ENCODE peak calls at places on chromosomes 1 and 21, in ten cellular contexts. One of them, this sample, is unnamed.

GRCh38 chr1:109622895-109623294 is 3.3 kb downstream of the AMPD2 start:
- DNase-seq in lower lobe of right lung: no peak
- DNase-seq in cardiac muscle cell: no peak
- DNase-seq in stimulated activated naive CD8-positive, alpha-beta T cell treated with anti-CD3 and anti-CD28 coated beads, Interleukin-15, Interleukin-2, amounts not matched to agents 100 U/mL and 50 U/mL, for 24 hours: no peak
- DNase-seq in GM20000: peak
- DNase-seq in CD4-positive, alpha-beta memory T cell: no peak
- DNase-seq in ACHN: no peak
- DNase-seq in activated effector memory CD4-positive, alpha-beta T cell treated with anti-CD3 and anti-CD28 coated beads, Interleukin-2, amount 50 U/mL, for 16 hours: no peak
- DNase-seq in stimulated activated CD4-positive, alpha-beta T cell treated with anti-CD3 and anti-CD28 coated beads, TNF-alpha, amount 100 ng/mL, for 1 hour: no peak
- DNase-seq in sciatic nerve: no peak
- DNase-seq in this sample: no peak

GRCh38 chr1:114033219-114033706 is 54.0 kb downstream of the OLFML3 start:
- DNase-seq in lower lobe of right lung: no peak
- DNase-seq in cardiac muscle cell: peak
- DNase-seq in stimulated activated naive CD8-positive, alpha-beta T cell treated with anti-CD3 and anti-CD28 coated beads, Interleukin-15, Interleukin-2, amounts not matched to agents 100 U/mL and 50 U/mL, for 24 hours: peak
- DNase-seq in GM20000: peak
- DNase-seq in CD4-positive, alpha-beta memory T cell: no peak
- DNase-seq in ACHN: peak
- DNase-seq in activated effector memory CD4-positive, alpha-beta T cell treated with anti-CD3 and anti-CD28 coated beads, Interleukin-2, amount 50 U/mL, for 16 hours: no peak
- DNase-seq in stimulated activated CD4-positive, alpha-beta T cell treated with anti-CD3 and anti-CD28 coated beads, TNF-alpha, amount 100 ng/mL, for 1 hour: no peak
- DNase-seq in sciatic nerve: no peak
- DNase-seq in this sample: peak

GRCh38 chr1:245589221-245589620 is 434.4 kb downstream of the KIF26B start:
- DNase-seq in lower lobe of right lung: no peak
- DNase-seq in cardiac muscle cell: no peak
- DNase-seq in stimulated activated naive CD8-positive, alpha-beta T cell treated with anti-CD3 and anti-CD28 coated beads, Interleukin-15, Interleukin-2, amounts not matched to agents 100 U/mL and 50 U/mL, for 24 hours: no peak
- DNase-seq in GM20000: no peak
- DNase-seq in CD4-positive, alpha-beta memory T cell: no peak
- DNase-seq in ACHN: no peak
- DNase-seq in activated effector memory CD4-positive, alpha-beta T cell treated with anti-CD3 and anti-CD28 coated beads, Interleukin-2, amount 50 U/mL, for 16 hours: no peak
- DNase-seq in stimulated activated CD4-positive, alpha-beta T cell treated with anti-CD3 and anti-CD28 coated beads, TNF-alpha, amount 100 ng/mL, for 1 hour: no peak
- DNase-seq in sciatic nerve: no peak
- DNase-seq in this sample: no peak

GRCh38 chr1:96418969-96419368 is 302.6 kb upstream of the PTBP2 start:
- DNase-seq in lower lobe of right lung: no peak
- DNase-seq in cardiac muscle cell: no peak
- DNase-seq in stimulated activated naive CD8-positive, alpha-beta T cell treated with anti-CD3 and anti-CD28 coated beads, Interleukin-15, Interleukin-2, amounts not matched to agents 100 U/mL and 50 U/mL, for 24 hours: no peak
- DNase-seq in GM20000: no peak
- DNase-seq in CD4-positive, alpha-beta memory T cell: no peak
- DNase-seq in ACHN: no peak
- DNase-seq in activated effector memory CD4-positive, alpha-beta T cell treated with anti-CD3 and anti-CD28 coated beads, Interleukin-2, amount 50 U/mL, for 16 hours: no peak
- DNase-seq in stimulated activated CD4-positive, alpha-beta T cell treated with anti-CD3 and anti-CD28 coated beads, TNF-alpha, amount 100 ng/mL, for 1 hour: no peak
- DNase-seq in sciatic nerve: no peak
- DNase-seq in this sample: no peak

GRCh38 chr21:30164796-30165195 is 1.8 kb downstream of the CLDN17 start:
- DNase-seq in lower lobe of right lung: no peak
- DNase-seq in cardiac muscle cell: no peak
- DNase-seq in stimulated activated naive CD8-positive, alpha-beta T cell treated with anti-CD3 and anti-CD28 coated beads, Interleukin-15, Interleukin-2, amounts not matched to agents 100 U/mL and 50 U/mL, for 24 hours: no peak
- DNase-seq in GM20000: no peak
- DNase-seq in CD4-positive, alpha-beta memory T cell: no peak
- DNase-seq in ACHN: no peak
- DNase-seq in activated effector memory CD4-positive, alpha-beta T cell treated with anti-CD3 and anti-CD28 coated beads, Interleukin-2, amount 50 U/mL, for 16 hours: no peak
- DNase-seq in stimulated activated CD4-positive, alpha-beta T cell treated with anti-CD3 and anti-CD28 coated beads, TNF-alpha, amount 100 ng/mL, for 1 hour: no peak
- DNase-seq in sciatic nerve: no peak
- DNase-seq in this sample: no peak

GRCh38 chr21:29306920-29307319 is 8.2 kb downstream of the BACH1 start:
- DNase-seq in lower lobe of right lung: no peak
- DNase-seq in cardiac muscle cell: no peak
- DNase-seq in stimulated activated naive CD8-positive, alpha-beta T cell treated with anti-CD3 and anti-CD28 coated beads, Interleukin-15, Interleukin-2, amounts not matched to agents 100 U/mL and 50 U/mL, for 24 hours: no peak
- DNase-seq in GM20000: no peak
- DNase-seq in CD4-positive, alpha-beta memory T cell: no peak
- DNase-seq in ACHN: no peak
- DNase-seq in activated effector memory CD4-positive, alpha-beta T cell treated with anti-CD3 and anti-CD28 coated beads, Interleukin-2, amount 50 U/mL, for 16 hours: no peak
- DNase-seq in stimulated activated CD4-positive, alpha-beta T cell treated with anti-CD3 and anti-CD28 coated beads, TNF-alpha, amount 100 ng/mL, for 1 hour: no peak
- DNase-seq in sciatic nerve: no peak
- DNase-seq in this sample: no peak

GRCh38 chr1:74731399-74732052 is 1.3 kb downstream of the CRYZ start:
- DNase-seq in lower lobe of right lung: no peak
- DNase-seq in cardiac muscle cell: no peak
- DNase-seq in stimulated activated naive CD8-positive, alpha-beta T cell treated with anti-CD3 and anti-CD28 coated beads, Interleukin-15, Interleukin-2, amounts not matched to agents 100 U/mL and 50 U/mL, for 24 hours: no peak
- DNase-seq in GM20000: peak
- DNase-seq in CD4-positive, alpha-beta memory T cell: no peak
- DNase-seq in ACHN: peak
- DNase-seq in activated effector memory CD4-positive, alpha-beta T cell treated with anti-CD3 and anti-CD28 coated beads, Interleukin-2, amount 50 U/mL, for 16 hours: no peak
- DNase-seq in stimulated activated CD4-positive, alpha-beta T cell treated with anti-CD3 and anti-CD28 coated beads, TNF-alpha, amount 100 ng/mL, for 1 hour: no peak
- DNase-seq in sciatic nerve: no peak
- DNase-seq in this sample: no peak

GRCh38 chr1:156129687-156130577 is 15.4 kb downstream of the LMNA start:
- DNase-seq in lower lobe of right lung: peak
- DNase-seq in cardiac muscle cell: peak
- DNase-seq in stimulated activated naive CD8-positive, alpha-beta T cell treated with anti-CD3 and anti-CD28 coated beads, Interleukin-15, Interleukin-2, amounts not matched to agents 100 U/mL and 50 U/mL, for 24 hours: peak
- DNase-seq in GM20000: peak
- DNase-seq in CD4-positive, alpha-beta memory T cell: peak
- DNase-seq in ACHN: peak
- DNase-seq in activated effector memory CD4-positive, alpha-beta T cell treated with anti-CD3 and anti-CD28 coated beads, Interleukin-2, amount 50 U/mL, for 16 hours: peak
- DNase-seq in stimulated activated CD4-positive, alpha-beta T cell treated with anti-CD3 and anti-CD28 coated beads, TNF-alpha, amount 100 ng/mL, for 1 hour: peak
- DNase-seq in sciatic nerve: peak
- DNase-seq in this sample: peak

GRCh38 chr21:38839370-38839681 is 33.6 kb downstream of the ETS2 start:
- DNase-seq in lower lobe of right lung: no peak
- DNase-seq in cardiac muscle cell: no peak
- DNase-seq in stimulated activated naive CD8-positive, alpha-beta T cell treated with anti-CD3 and anti-CD28 coated beads, Interleukin-15, Interleukin-2, amounts not matched to agents 100 U/mL and 50 U/mL, for 24 hours: no peak
- DNase-seq in GM20000: no peak
- DNase-seq in CD4-positive, alpha-beta memory T cell: no peak
- DNase-seq in ACHN: no peak
- DNase-seq in activated effector memory CD4-positive, alpha-beta T cell treated with anti-CD3 and anti-CD28 coated beads, Interleukin-2, amount 50 U/mL, for 16 hours: no peak
- DNase-seq in stimulated activated CD4-positive, alpha-beta T cell treated with anti-CD3 and anti-CD28 coated beads, TNF-alpha, amount 100 ng/mL, for 1 hour: no peak
- DNase-seq in sciatic nerve: no peak
- DNase-seq in this sample: no peak

GRCh38 chr1:58874757-58875755 is 91.2 kb upstream of the JUN start:
- DNase-seq in lower lobe of right lung: no peak
- DNase-seq in cardiac muscle cell: no peak
- DNase-seq in stimulated activated naive CD8-positive, alpha-beta T cell treated with anti-CD3 and anti-CD28 coated beads, Interleukin-15, Interleukin-2, amounts not matched to agents 100 U/mL and 50 U/mL, for 24 hours: no peak
- DNase-seq in GM20000: no peak
- DNase-seq in CD4-positive, alpha-beta memory T cell: no peak
- DNase-seq in ACHN: no peak
- DNase-seq in activated effector memory CD4-positive, alpha-beta T cell treated with anti-CD3 and anti-CD28 coated beads, Interleukin-2, amount 50 U/mL, for 16 hours: no peak
- DNase-seq in stimulated activated CD4-positive, alpha-beta T cell treated with anti-CD3 and anti-CD28 coated beads, TNF-alpha, amount 100 ng/mL, for 1 hour: no peak
- DNase-seq in sciatic nerve: peak
- DNase-seq in this sample: no peak

GRCh38 chr1:76770979-76771378 is 96.3 kb upstream of the ST6GALNAC5 start:
- DNase-seq in lower lobe of right lung: no peak
- DNase-seq in cardiac muscle cell: no peak
- DNase-seq in stimulated activated naive CD8-positive, alpha-beta T cell treated with anti-CD3 and anti-CD28 coated beads, Interleukin-15, Interleukin-2, amounts not matched to agents 100 U/mL and 50 U/mL, for 24 hours: no peak
- DNase-seq in GM20000: no peak
- DNase-seq in CD4-positive, alpha-beta memory T cell: no peak
- DNase-seq in ACHN: no peak
- DNase-seq in activated effector memory CD4-positive, alpha-beta T cell treated with anti-CD3 and anti-CD28 coated beads, Interleukin-2, amount 50 U/mL, for 16 hours: no peak
- DNase-seq in stimulated activated CD4-positive, alpha-beta T cell treated with anti-CD3 and anti-CD28 coated beads, TNF-alpha, amount 100 ng/mL, for 1 hour: no peak
- DNase-seq in sciatic nerve: no peak
- DNase-seq in this sample: no peak

GRCh38 chr1:14800500-14801069 is 202.1 kb downstream of the KAZN start:
- DNase-seq in lower lobe of right lung: no peak
- DNase-seq in cardiac muscle cell: no peak
- DNase-seq in stimulated activated naive CD8-positive, alpha-beta T cell treated with anti-CD3 and anti-CD28 coated beads, Interleukin-15, Interleukin-2, amounts not matched to agents 100 U/mL and 50 U/mL, for 24 hours: no peak
- DNase-seq in GM20000: no peak
- DNase-seq in CD4-positive, alpha-beta memory T cell: no peak
- DNase-seq in ACHN: no peak
- DNase-seq in activated effector memory CD4-positive, alpha-beta T cell treated with anti-CD3 and anti-CD28 coated beads, Interleukin-2, amount 50 U/mL, for 16 hours: no peak
- DNase-seq in stimulated activated CD4-positive, alpha-beta T cell treated with anti-CD3 and anti-CD28 coated beads, TNF-alpha, amount 100 ng/mL, for 1 hour: no peak
- DNase-seq in sciatic nerve: no peak
- DNase-seq in this sample: no peak

This sample was measured in T47D.